ENCODE peak calls at places on chromosomes 2 and 18, in ten cellular contexts. X, O, M, J, D, H, N, Y, B and U are unnamed samples.

GRCh38 chr2:29115797-29116781 is 874 bp downstream of the CLIP4 start:
- DNase-seq in H (peak), X (peak), J (peak), O (peak), B (peak), M (peak), N (no peak), Y (no peak), D (peak), U (peak)

GRCh38 chr2:217902281-217903141 is 100.3 kb downstream of the TNS1 start:
- DNase-seq in D (peak), X (no peak), J (no peak), B (peak), N (no peak), M (peak), Y (no peak), O (no peak), H (no peak), U (no peak)

GRCh38 chr18:69648486-69648885 is 247.8 kb downstream of the DOK6 start:
- DNase-seq in H (no peak), B (no peak), J (no peak), X (no peak), D (no peak), N (no peak), M (no peak), O (no peak), Y (no peak), U (no peak)

GRCh38 chr18:56804395-56804794 is 153.2 kb downstream of the WDR7 start:
- DNase-seq in J (no peak), H (no peak), B (no peak), X (no peak), M (no peak), N (no peak), O (no peak), Y (no peak), D (no peak), U (no peak)

GRCh38 chr2:133641942-133642341 is 73.7 kb upstream of the NCKAP5 start:
- DNase-seq in N (no peak), O (no peak), B (no peak), Y (no peak), D (no peak), H (no peak), M (no peak), X (no peak), J (no peak), U (no peak)

GRCh38 chr18:24270937-24271380 is 126.7 kb downstream of the OSBPL1A start:
- DNase-seq in N (peak), B (no peak), X (no peak), D (no peak), M (peak), O (no peak), Y (peak), H (no peak), J (no peak), U (peak)

GRCh38 chr2:168851674-168852320 is 38.4 kb downstream of the SPC25 start:
- DNase-seq in Y (peak), M (peak), J (no peak), B (no peak), N (no peak), H (no peak), D (peak), O (no peak), X (no peak), U (peak)

GRCh38 chr2:240250985-240251847 is 110.8 kb upstream of the OTOS start:
- DNase-seq in J (peak), H (no peak), N (no peak), M (peak), O (no peak), D (peak), Y (peak), B (peak), X (no peak), U (peak)

GRCh38 chr18:21439453-21439852 is 161.1 kb downstream of the ESCO1 start:
- DNase-seq in N (no peak), O (no peak), X (no peak), D (no peak), Y (no peak), M (peak), H (no peak), B (no peak), J (no peak), U (peak)

GRCh38 chr2:27379840-27380625 is 501 bp downstream of the ZNF513 start:
- DNase-seq in Y (no peak), D (peak), J (no peak), H (no peak), N (no peak), M (peak), O (no peak), B (peak), X (peak), U (peak)

GRCh38 chr2:179031731-179032408 is 18.1 kb downstream of the CCDC141 start:
- DNase-seq in X (no peak), D (no peak), J (no peak), O (no peak), H (peak), B (no peak), M (peak), N (no peak), Y (no peak), U (no peak)

GRCh38 chr2:3678212-3678611 is 20.2 kb downstream of the ALLC start:
- DNase-seq in B (no peak), J (no peak), X (no peak), M (no peak), N (no peak), D (no peak), Y (no peak), O (no peak), H (no peak), U (no peak)

GRCh38 chr2:15640291-15640711 is 48.6 kb downstream of the DDX1 start:
- DNase-seq in M (peak), D (no peak), Y (no peak), N (no peak), B (no peak), O (no peak), H (no peak), X (no peak), J (no peak), U (peak)

GRCh38 chr2:10192392-10192791 is 69.9 kb downstream of the RRM2 start:
- DNase-seq in M (no peak), H (no peak), N (no peak), X (no peak), J (no peak), O (no peak), D (no peak), B (no peak), Y (no peak), U (no peak)

GRCh38 chr2:14941151-14941631 is 308.7 kb downstream of the LRATD1 start:
- DNase-seq in H (no peak), X (no peak), M (no peak), N (no peak), D (no peak), O (no peak), J (no peak), Y (no peak), B (no peak), U (no peak)

GRCh38 chr2:105400138-105400540 is 1.3 kb upstream of the FHL2 start:
- DNase-seq in J (no peak), H (no peak), X (no peak), O (no peak), B (no peak), N (no peak), M (no peak), D (no peak), Y (no peak), U (no peak)

GRCh38 chr2:169386621-169387235 is 24.4 kb upstream of the LRP2 start:
- DNase-seq in J (no peak), M (peak), N (no peak), Y (no peak), D (no peak), H (no peak), X (no peak), B (no peak), O (no peak), U (no peak)

GRCh38 chr2:27798948-27799645 is 27.6 kb downstream of the MRPL33 start:
- DNase-seq in Y (peak), N (peak), X (no peak), O (peak), B (peak), H (no peak), M (peak), J (no peak), D (no peak), U (peak)

GRCh38 chr2:189129971-189130370 is 49.6 kb downstream of the COL5A2 start:
- DNase-seq in B (no peak), Y (no peak), J (no peak), D (no peak), H (no peak), M (peak), O (no peak), X (no peak), N (no peak), U (no peak)

GRCh38 chr2:241465543-241465942 is 42.8 kb downstream of the STK25 start:
- DNase-seq in H (no peak), D (no peak), Y (no peak), N (no peak), J (no peak), X (no peak), B (no peak), O (no peak), M (no peak), U (no peak)

GRCh38 chr18:29780814-29781213 is 1261.7 kb downstream of the DSC3 start:
- DNase-seq in Y (no peak), X (no peak), J (no peak), M (no peak), N (peak), B (no peak), H (no peak), O (no peak), D (no peak), U (no peak)

GRCh38 chr2:27885246-27885645 is 4.9 kb downstream of the RBKS start:
- DNase-seq in B (no peak), J (no peak), H (no peak), X (no peak), O (no peak), N (no peak), M (peak), D (no peak), Y (no peak), U (no peak)

GRCh38 chr2:121903037-121903689 is 147.7 kb downstream of the TSN start:
- DNase-seq in D (no peak), J (no peak), H (no peak), X (no peak), M (no peak), Y (no peak), O (no peak), N (no peak), B (peak), U (no peak)

GRCh38 chr2:37713258-37713700 is 41.8 kb upstream of the CDC42EP3 start:
- DNase-seq in N (no peak), D (no peak), Y (peak), B (no peak), J (no peak), X (no peak), H (peak), O (no peak), M (peak), U (no peak)

GRCh38 chr2:26429779-26430654 is 28.3 kb downstream of the DRC1 start:
- DNase-seq in M (peak), N (no peak), X (no peak), B (no peak), J (no peak), H (no peak), D (no peak), Y (no peak), O (no peak), U (no peak)

GRCh38 chr2:43074052-43074451 is 152.4 kb downstream of the ZFP36L2 start:
- DNase-seq in H (no peak), B (peak), N (no peak), X (no peak), Y (no peak), D (no peak), J (no peak), M (no peak), O (no peak), U (no peak)

GRCh38 chr2:54520687-54521086 is 64.6 kb downstream of the SPTBN1 start:
- DNase-seq in J (no peak), X (no peak), B (no peak), H (no peak), N (no peak), O (no peak), D (no peak), M (peak), Y (peak), U (peak)

GRCh38 chr18:12046046-12046750 is 47.4 kb upstream of the ANKRD62 start:
- DNase-seq in D (no peak), Y (no peak), N (no peak), M (no peak), B (no peak), J (no peak), O (no peak), H (no peak), X (no peak), U (no peak)

GRCh38 chr18:29164020-29164706 is 987.2 kb upstream of the CDH2 start:
- DNase-seq in D (no peak), X (no peak), H (no peak), Y (no peak), N (no peak), M (peak), B (no peak), O (no peak), J (no peak), U (peak)

GRCh38 chr18:77323640-77324370 is 74.2 kb downstream of the GALR1 start:
- DNase-seq in Y (no peak), J (no peak), H (no peak), M (no peak), N (no peak), B (no peak), O (no peak), X (no peak), D (no peak), U (no peak)

GRCh38 chr2:10788855-10789254 is 23.7 kb downstream of the PDIA6 start:
- DNase-seq in J (no peak), O (no peak), X (no peak), D (no peak), Y (no peak), N (no peak), M (no peak), H (no peak), B (no peak), U (no peak)